ENCODE peak calls at places on chromosome 6, in five cellular contexts. Y, U, B, N and H are unnamed samples.

GRCh38 chr6:80280258-80281010 is 174.0 kb downstream of the BCKDHB start:
- DNase-seq in N (no peak), U (no peak), Y (no peak), B (no peak), H (no peak)

GRCh38 chr6:90835584-90836212 is 248.8 kb upstream of the MAP3K7 start:
- DNase-seq in N (no peak), Y (peak), U (no peak), B (no peak), H (no peak)

GRCh38 chr6:34585512-34586045 is 29.4 kb upstream of the SPDEF start:
- DNase-seq in B (no peak), N (no peak), U (no peak), Y (no peak), H (no peak)

GRCh38 chr6:167733740-167734661 is 92.7 kb upstream of the AFDN start:
- DNase-seq in B (no peak), Y (no peak), N (no peak), U (no peak), H (no peak)

GRCh38 chr6:144957236-144957937 is 672.3 kb downstream of the UTRN start:
- DNase-seq in N (no peak), U (no peak), Y (no peak), B (no peak), H (no peak)

GRCh38 chr6:45710304-45710821 is 305.3 kb downstream of the CLIC5 start:
- DNase-seq in U (no peak), Y (peak), B (no peak), N (no peak), H (no peak)

GRCh38 chr6:149567846-149568585 is 1.8 kb downstream of the GINM1 start:
- DNase-seq in Y (no peak), U (no peak), N (no peak), B (no peak), H (no peak)

GRCh38 chr6:11298651-11299420 is 66.4 kb upstream of the NEDD9 start:
- DNase-seq in N (no peak), B (no peak), Y (no peak), U (no peak), H (no peak)

GRCh38 chr6:139580592-139581484 is 206.4 kb upstream of the CITED2 start:
- DNase-seq in B (no peak), N (no peak), U (no peak), Y (no peak), H (no peak)

GRCh38 chr6:41000248-41000647 is 38.8 kb downstream of the UNC5CL start:
- DNase-seq in B (no peak), N (no peak), U (no peak), Y (no peak), H (no peak)

GRCh38 chr6:121630716-121631115 is 195.3 kb downstream of the GJA1 start:
- DNase-seq in B (no peak), N (no peak), Y (no peak), U (no peak), H (no peak)

GRCh38 chr6:85887467-85887866 is 244.8 kb upstream of the SYNCRIP start:
- DNase-seq in N (no peak), B (no peak), U (no peak), Y (no peak), H (no peak)

GRCh38 chr6:4281341-4282293 is 146.2 kb upstream of the ECI2 start:
- DNase-seq in B (peak), Y (peak), U (no peak), N (peak), H (no peak)

GRCh38 chr6:52394251-52394666 is 25.9 kb upstream of the EFHC1 start:
- DNase-seq in Y (no peak), U (no peak), B (no peak), N (no peak), H (no peak)

GRCh38 chr6:834879-835278 is 141.9 kb upstream of the EXOC2 start:
- DNase-seq in U (no peak), N (no peak), Y (no peak), B (no peak), H (no peak)

GRCh38 chr6:106702046-106702445 is 72.7 kb downstream of the QRSL1 start:
- DNase-seq in B (no peak), Y (no peak), U (no peak), N (no peak), H (no peak)

GRCh38 chr6:138035070-138035469 is 72.1 kb downstream of the PERP start:
- DNase-seq in N (no peak), Y (peak), U (no peak), B (no peak), H (no peak)

GRCh38 chr6:7112741-7113313 is 5.1 kb downstream of the RREB1 start:
- DNase-seq in N (no peak), U (no peak), B (no peak), Y (peak), H (peak)

GRCh38 chr6:39608652-39609345 is 116.4 kb downstream of the KIF6 start:
- DNase-seq in U (no peak), Y (no peak), B (no peak), N (no peak), H (no peak)

GRCh38 chr6:168035661-168036616 is 38.5 kb downstream of the KIF25 start:
- DNase-seq in N (no peak), B (no peak), Y (peak), U (no peak), H (no peak)

GRCh38 chr6:45420909-45421699 is 43.4 kb upstream of the SUPT3H start:
- DNase-seq in N (peak), U (no peak), Y (peak), B (no peak), H (no peak)

GRCh38 chr6:158717341-158718328 is 67.8 kb downstream of the SYTL3 start:
- DNase-seq in U (no peak), N (no peak), Y (no peak), B (no peak), H (no peak)